ENCODE peak calls at places on chromosomes 5 and 9, in six cellular contexts. N, C, M, P, V and Z are unnamed samples. For H3K4me1, the result is how much of the 10 kb centered on the place peaks cover.

GRCh38 chr5:180785794-180786221 is 16.8 kb downstream of the MGAT1 start:
- DNase-seq in P (no peak), N (no peak), M (no peak), V (no peak), C (no peak), Z (peak)

GRCh38 chr5:178116406-178116885 is 3.1 kb downstream of the N4BP3 start:
- DNase-seq in V (peak), N (no peak), C (no peak), P (peak), M (no peak), Z (no peak)

GRCh38 chr9:76817489-76817888 is 53.3 kb downstream of the PCA3 start:
- DNase-seq in N (no peak), P (no peak), M (peak), C (no peak), V (no peak), Z (no peak)

GRCh38 chr5:167993771-167994170 is 297.7 kb upstream of the WWC1 start:
- DNase-seq in N (no peak), M (no peak), P (no peak), C (peak), V (no peak), Z (no peak)

GRCh38 chr9:111158375-111158774 is 120.1 kb upstream of the LPAR1 start:
- DNase-seq in N (no peak), P (no peak), C (no peak), V (no peak), M (no peak), Z (no peak)

GRCh38 chr5:33065146-33065545 is 354.0 kb downstream of the NPR3 start:
- DNase-seq in C (no peak), N (no peak), M (no peak), V (no peak), P (no peak), Z (no peak)

GRCh38 chr5:1318659-1319251 is 23.9 kb upstream of the TERT start:
- DNase-seq in V (peak), C (peak), M (no peak), P (peak), N (no peak), Z (peak)

GRCh38 chr9:12185856-12186255 is 507.3 kb upstream of the TYRP1 start:
- DNase-seq in C (no peak), N (no peak), V (no peak), P (no peak), M (no peak), Z (no peak)

GRCh38 chr5:118888556-118888955 is 99.8 kb downstream of the DTWD2 start:
- DNase-seq in C (no peak), M (no peak), P (no peak), N (no peak), V (no peak), Z (no peak)

GRCh38 chr9:116741106-116741740 is 54.1 kb downstream of the TRIM32 start:
- DNase-seq in V (no peak), C (no peak), N (no peak), M (no peak), P (no peak), Z (no peak)

GRCh38 chr5:14264605-14265316 is 121.6 kb downstream of the TRIO start:
- DNase-seq in N (peak), M (peak), C (peak), V (peak), P (peak), Z (peak)

GRCh38 chr9:534886-535285 is 306.6 kb upstream of the DMRT1 start:
- DNase-seq in C (no peak), N (no peak), P (peak), V (no peak), M (no peak), Z (no peak)

GRCh38 chr9:4796988-4797956 is 4.5 kb downstream of the RCL1 start:
- DNase-seq in P (no peak), C (no peak), V (no peak), N (peak), M (peak), Z (no peak)

GRCh38 chr5:107957023-107957422 is 286.3 kb upstream of the EFNA5 start:
- DNase-seq in V (no peak), P (no peak), C (no peak), M (no peak), N (no peak), Z (no peak)

GRCh38 chr9:94490465-94490864 is 64.4 kb upstream of the PCAT7 start:
- DNase-seq in N (no peak), C (no peak), V (no peak), P (no peak), M (no peak), Z (no peak)

GRCh38 chr5:178304761-178305645 is 72.4 kb upstream of the PHYKPL start:
- DNase-seq in P (no peak), C (peak), N (no peak), M (no peak), V (no peak), Z (peak)

GRCh38 chr5:134837530-134838181 is 8.1 kb upstream of the C5orf24 start:
- DNase-seq in N (no peak), C (no peak), V (no peak), M (no peak), P (peak), Z (no peak)

GRCh38 chr5:96957125-96958041 is 21.5 kb downstream of the LNPEP start:
- DNase-seq in P (no peak), V (no peak), M (no peak), N (no peak), C (no peak), Z (no peak)

GRCh38 chr9:33170464-33171156 is 3.5 kb upstream of the B4GALT1 start:
- DNase-seq in N (peak), C (no peak), M (peak), V (peak), P (peak), Z (peak)

GRCh38 chr9:7234144-7234543 is 476.4 kb downstream of the KDM4C start:
- DNase-seq in M (peak), V (no peak), C (no peak), N (peak), P (no peak), Z (no peak)

GRCh38 chr9:134321957-134322741 is 4.1 kb upstream of the RXRA start:
- DNase-seq in N (no peak), V (peak), P (peak), M (no peak), C (peak), Z (peak)

GRCh38 chr5:1029270-1029944 is 20.8 kb downstream of the NKD2 start:
- DNase-seq in M (no peak), C (no peak), V (no peak), N (no peak), P (no peak), Z (no peak)

GRCh38 chr5:180284161-180284560 is 7.7 kb downstream of the MAPK9 start:
- DNase-seq in N (no peak), V (no peak), P (no peak), M (no peak), C (no peak), Z (no peak)

GRCh38 chr5:97044057-97044456 is 98.4 kb downstream of the LIX1 start:
- DNase-seq in P (peak), V (no peak), N (peak), M (peak), C (no peak), Z (no peak)

GRCh38 chr9:69223605-69224004 is 49.5 kb downstream of the TJP2 start:
- DNase-seq in M (peak), N (peak), C (no peak), V (no peak), P (no peak), Z (no peak)

GRCh38 chr5:66960373-66961137 is 236.0 kb downstream of the CD180 start:
- DNase-seq in P (peak), M (peak), V (peak), C (no peak), N (no peak), Z (no peak)

GRCh38 chr9:37037744-37038640 is 3.9 kb upstream of the PAX5 start:
- DNase-seq in C (no peak), N (no peak), V (peak), P (peak), M (no peak), Z (no peak)

GRCh38 chr5:134512661-134512999 is 12.8 kb upstream of the JADE2 start:
- DNase-seq in M (no peak), N (no peak), C (no peak), V (no peak), P (no peak), Z (no peak)

GRCh38 chr5:99019812-99020697 is 91.2 kb upstream of the CHD1 start:
- DNase-seq in C (no peak), N (peak), M (peak), V (no peak), P (no peak), Z (no peak)

GRCh38 chr9:104993291-104993963 is 65.5 kb upstream of the ABCA1 start:
- DNase-seq in P (peak), C (peak), V (peak), N (no peak), M (no peak), Z (peak)

GRCh38 chr9:95025213-95026170 is 292.0 kb downstream of the FANCC start:
- DNase-seq in V (peak), N (no peak), P (peak), M (peak), C (no peak), Z (peak)

GRCh38 chr5:67025437-67025836 is 171.2 kb downstream of the CD180 start:
- DNase-seq in P (no peak), M (no peak), V (no peak), C (no peak), N (no peak), Z (no peak)

GRCh38 chr5:102536323-102536928 is 37.6 kb upstream of the SLCO6A1 start:
- DNase-seq in N (peak), V (no peak), C (no peak), M (peak), P (no peak), Z (no peak)

GRCh38 chr5:140605879-140606278 is 27.1 kb downstream of the CD14 start:
- DNase-seq in V (no peak), P (no peak), C (no peak), N (no peak), M (no peak), Z (no peak)

GRCh38 chr9:126376311-126376902 is 49.8 kb downstream of the MVB12B start:
- DNase-seq in P (peak), M (no peak), V (no peak), C (no peak), N (no peak), Z (no peak)

GRCh38 chr5:7876867-7877266 is 7.9 kb downstream of the MTRR start:
- DNase-seq in P (no peak), C (no peak), M (no peak), N (no peak), V (no peak), Z (no peak)

GRCh38 chr5:36393656-36394438 is 92.1 kb upstream of the RANBP3L start:
- DNase-seq in C (no peak), N (no peak), V (no peak), P (no peak), M (no peak), Z (no peak)
- H3K27ac ChIP-seq in C (no peak), N (no peak), V (no peak), P (peak), M (no peak), Z (no peak)

DNA sequence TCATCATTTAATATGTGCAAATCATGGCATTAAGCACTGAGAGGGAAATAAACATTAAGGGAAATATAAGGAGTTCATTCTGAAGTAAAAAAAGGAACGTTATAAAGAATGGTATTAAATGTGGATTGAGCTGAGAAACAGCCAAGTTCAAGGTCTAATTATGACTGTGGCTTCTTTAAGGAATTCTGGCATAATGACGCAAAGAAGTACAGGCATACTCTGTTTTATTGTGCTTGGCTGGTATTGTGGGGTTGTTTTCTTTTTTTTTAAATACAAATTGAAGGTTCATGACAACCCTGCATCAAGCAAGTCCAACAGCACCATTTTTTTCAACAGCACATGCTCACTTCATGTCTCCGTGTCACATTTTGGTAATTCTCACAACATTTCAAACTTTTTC is 7.6 kb downstream of the RAPGEF6 start:
- DNase-seq in M (no peak), N (no peak), C (no peak), V (no peak), P (no peak), Z (no peak)
- H3K4me1 ChIP-seq in M (under half), N (under half), C (under half), V (under half), P (half or more), Z (under half)

GRCh38 chr5:43041669-43042175 is 1.6 kb upstream of the ANXA2R start:
- DNase-seq in P (peak), C (no peak), M (peak), V (peak), N (no peak), Z (peak)

GRCh38 chr5:43043400-43043756 is 3.3 kb upstream of the ANXA2R start:
- DNase-seq in M (no peak), N (no peak), P (no peak), C (no peak), V (no peak), Z (no peak)

GRCh38 chr5:43041131-43041668 is 1.1 kb upstream of the ANXA2R start:
- DNase-seq in M (peak), N (no peak), C (no peak), V (peak), P (peak), Z (peak)

GRCh38 chr5:43042626-43043399 is 2.7 kb upstream of the ANXA2R start:
- DNase-seq in N (peak), V (peak), C (peak), P (peak), M (peak), Z (peak)

DNA sequence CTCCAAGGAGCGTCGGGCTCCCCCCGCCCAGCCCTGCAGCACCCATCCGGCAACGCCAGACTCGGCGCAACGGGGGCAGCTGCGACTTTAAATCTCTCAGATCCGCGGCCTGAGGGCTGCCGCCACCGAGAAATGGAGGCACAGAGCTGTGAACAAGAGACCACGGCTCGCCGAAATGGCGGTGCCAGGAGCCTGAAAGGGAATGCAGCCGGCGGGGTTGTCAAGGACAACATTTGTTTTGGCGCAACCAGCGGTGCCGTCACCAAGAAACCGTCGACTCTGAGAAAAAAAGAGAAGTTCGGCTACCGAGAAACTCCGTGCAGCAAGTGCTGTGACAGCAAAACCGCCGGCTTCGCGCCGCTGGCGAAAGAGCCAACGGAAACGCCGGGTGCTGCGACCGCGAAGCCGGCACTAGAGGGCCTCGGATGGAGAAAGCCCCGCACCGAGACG is 2.1 kb upstream of the ANXA2R start:
- DNase-seq in N (peak), M (peak), V (peak), C (peak), P (peak), Z (peak)
- TF ChIP-seq CTCF in N (peak), M (peak), V (no peak), C (no peak), P (no peak), Z (peak)

DNA sequence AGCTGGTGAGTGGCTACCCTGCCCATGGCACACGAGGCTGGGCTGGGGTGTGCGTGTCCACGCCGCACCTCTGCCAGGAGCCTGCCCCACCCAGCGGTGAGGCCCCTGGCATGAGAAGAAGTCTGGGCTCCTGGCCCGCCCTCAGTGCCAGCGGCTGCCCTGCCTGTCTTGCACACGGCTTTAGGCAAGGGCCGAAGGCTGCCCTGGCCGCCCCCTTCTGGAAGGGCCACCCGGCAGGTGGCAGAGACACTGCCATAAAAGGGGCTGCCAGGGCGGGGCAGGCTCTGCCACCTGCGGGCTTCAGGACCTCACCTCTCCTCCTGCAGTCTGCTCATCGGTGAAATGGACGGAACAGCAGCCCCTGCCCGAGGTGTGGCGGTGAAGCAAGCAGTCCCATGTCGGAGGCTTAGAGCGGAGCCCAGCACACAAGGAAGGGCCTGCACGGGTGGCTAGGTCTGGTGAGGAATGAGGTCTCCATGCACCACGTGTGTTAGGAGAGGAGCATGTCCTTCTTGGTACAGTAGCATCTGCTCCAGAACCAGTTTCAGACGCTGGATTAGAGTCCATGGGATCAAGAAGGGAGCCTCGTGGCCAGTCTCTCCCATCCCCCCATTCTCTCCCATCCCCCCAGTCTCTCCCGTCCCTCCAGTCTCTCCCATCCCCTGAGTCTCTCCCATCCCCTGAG is 34.8 kb upstream of the TMEM250 start:
- DNase-seq in P (no peak), M (peak), C (no peak), N (no peak), V (no peak), Z (no peak)
- H3K27ac ChIP-seq in P (no peak), M (no peak), C (no peak), N (no peak), V (no peak), Z (no peak)

DNA sequence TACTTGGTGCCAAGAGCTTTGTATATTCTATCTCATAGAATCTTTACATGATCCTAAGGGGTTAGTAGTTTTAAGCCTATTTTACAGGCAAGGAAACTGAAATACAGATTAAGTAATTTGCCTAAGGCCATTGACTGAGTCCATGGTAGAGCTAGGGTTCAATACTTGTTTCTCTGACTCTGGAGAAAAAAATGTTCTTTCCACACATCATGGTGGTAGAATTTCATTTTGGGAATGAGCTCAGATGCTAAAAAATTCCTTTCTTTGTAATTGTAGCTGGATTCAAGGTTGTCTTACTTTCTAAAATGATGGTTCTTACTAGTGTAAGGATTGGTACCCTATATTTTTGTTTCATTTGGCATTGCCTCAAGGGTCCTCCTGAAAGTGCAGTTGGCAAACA is 86.0 kb downstream of the ANKRD55 start:
- DNase-seq in N (no peak), C (no peak), P (no peak), V (no peak), M (no peak), Z (no peak)
- H3K4me1 ChIP-seq in N (under half), C (under half), P (under half), V (under half), M (under half), Z (under half)

GRCh38 chr9:120152295-120152694 is 427.7 kb downstream of the CDK5RAP2 start:
- DNase-seq in P (no peak), N (no peak), M (peak), C (no peak), V (no peak), Z (no peak)
- TF ChIP-seq CTCF in P (no peak), N (no peak), M (no peak), C (no peak), V (no peak), Z (no peak)

GRCh38 chr9:124814178-124814535 is 37.2 kb downstream of the OLFML2A start:
- DNase-seq in N (no peak), C (no peak), M (no peak), P (no peak), V (no peak), Z (peak)
- H3K27ac ChIP-seq in N (no peak), C (peak), M (peak), P (peak), V (no peak), Z (no peak)

DNA sequence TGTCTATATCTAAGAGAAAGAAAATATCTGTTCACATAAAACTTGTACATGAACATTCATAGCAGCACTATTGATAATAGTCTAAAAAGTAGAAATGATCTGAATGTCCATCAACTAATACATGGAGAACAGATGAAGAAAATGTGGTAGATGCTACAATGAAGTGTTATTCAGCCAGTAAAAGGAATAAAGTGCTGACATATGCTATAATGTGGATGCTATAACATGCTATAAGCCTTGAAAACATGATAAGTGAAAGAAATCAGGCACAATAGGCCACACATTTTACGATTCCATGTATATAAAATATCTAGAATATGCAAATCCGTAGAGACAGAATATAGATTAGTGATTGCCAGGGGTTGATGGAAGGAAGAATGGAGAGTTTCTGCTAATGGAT is 146.8 kb downstream of the SEMA5A start:
- DNase-seq in C (no peak), P (no peak), M (no peak), N (no peak), V (no peak), Z (no peak)
- H3K4me1 ChIP-seq in C (under half), P (under half), M (under half), N (under half), V (under half), Z (under half)

GRCh38 chr9:131503626-131504465 is 1.1 kb downstream of the POMT1 start:
- DNase-seq in M (peak), N (no peak), P (peak), V (peak), C (no peak), Z (no peak)
- TF ChIP-seq CTCF in M (no peak), N (no peak), P (no peak), V (no peak), C (no peak), Z (no peak)